ENCODE peak calls at places on chromosomes 13 and 19, in five cellular contexts. One of them, this sample, is unnamed.

GRCh38 chr13:50357586-50358118 is 342.4 kb downstream of the KCNRG start:
- DNase-seq in foreskin fibroblast: peak; percentile 86
- DNase-seq in psoas muscle: no peak
- DNase-seq in cardiac fibroblast: peak; percentile 88
- DNase-seq in SK-N-MC: no peak
- DNase-seq in this sample: peak; percentile 94

GRCh38 chr19:988081-988480 is 3.9 kb downstream of the WDR18 start:
- DNase-seq in foreskin fibroblast: no peak
- DNase-seq in cardiac fibroblast: no peak
- DNase-seq in SK-N-MC: no peak
- DNase-seq in psoas muscle: no peak
- DNase-seq in this sample: no peak

GRCh38 chr19:10353793-10354391 is 14.5 kb upstream of the ICAM3 start:
- DNase-seq in psoas muscle: peak; percentile 85
- DNase-seq in SK-N-MC: no peak
- DNase-seq in cardiac fibroblast: peak; percentile 46
- DNase-seq in foreskin fibroblast: peak; percentile 33
- DNase-seq in this sample: no peak

GRCh38 chr19:48676487-48676886 is 3.7 kb upstream of the NTN5 start:
- DNase-seq in psoas muscle: no peak
- DNase-seq in SK-N-MC: no peak
- DNase-seq in foreskin fibroblast: no peak
- DNase-seq in cardiac fibroblast: no peak
- DNase-seq in this sample: no peak

GRCh38 chr13:26442541-26442940 is 114.9 kb upstream of the WASF3 start:
- DNase-seq in cardiac fibroblast: peak; percentile 75
- DNase-seq in foreskin fibroblast: peak; percentile 21
- DNase-seq in SK-N-MC: no peak
- DNase-seq in psoas muscle: no peak
- DNase-seq in this sample: peak; percentile 29

GRCh38 chr13:79776538-79776937 is 295.6 kb downstream of the NDFIP2 start:
- DNase-seq in psoas muscle: no peak
- DNase-seq in cardiac fibroblast: peak; percentile 23
- DNase-seq in SK-N-MC: no peak
- DNase-seq in foreskin fibroblast: peak; percentile 68
- DNase-seq in this sample: peak; percentile 15

GRCh38 chr13:45370922-45371406 is 30.0 kb upstream of the TPT1 start:
- DNase-seq in cardiac fibroblast: peak; percentile 74
- DNase-seq in psoas muscle: peak; percentile 87
- DNase-seq in foreskin fibroblast: peak; percentile 86
- DNase-seq in SK-N-MC: peak; percentile 16
- DNase-seq in this sample: no peak

GRCh38 chr13:112725346-112726017 is 35.6 kb downstream of the ATP11A start:
- DNase-seq in foreskin fibroblast: no peak
- DNase-seq in cardiac fibroblast: peak; percentile 12
- DNase-seq in psoas muscle: peak; percentile 84
- DNase-seq in SK-N-MC: no peak
- DNase-seq in this sample: peak; percentile 50

GRCh38 chr13:110156186-110157065 is 150.5 kb downstream of the COL4A1 start:
- DNase-seq in psoas muscle: no peak
- DNase-seq in SK-N-MC: no peak
- DNase-seq in cardiac fibroblast: no peak
- DNase-seq in foreskin fibroblast: peak; percentile 18
- DNase-seq in this sample: no peak

GRCh38 chr13:53191091-53191490 is 162.5 kb downstream of the OLFM4 start:
- DNase-seq in cardiac fibroblast: peak; percentile 20
- DNase-seq in foreskin fibroblast: no peak
- DNase-seq in SK-N-MC: no peak
- DNase-seq in psoas muscle: no peak
- DNase-seq in this sample: peak; percentile 81

GRCh38 chr19:11390933-11391680 is 7.0 kb upstream of the EPOR start:
- DNase-seq in cardiac fibroblast: no peak
- DNase-seq in SK-N-MC: no peak
- DNase-seq in foreskin fibroblast: no peak
- DNase-seq in psoas muscle: no peak
- DNase-seq in this sample: no peak

GRCh38 chr13:50810468-50810867 is 33.0 kb downstream of the DLEU7 start:
- DNase-seq in SK-N-MC: no peak
- DNase-seq in foreskin fibroblast: no peak
- DNase-seq in cardiac fibroblast: no peak
- DNase-seq in psoas muscle: no peak
- DNase-seq in this sample: no peak

GRCh38 chr13:40535345-40535836 is 131.1 kb downstream of the FOXO1 start:
- DNase-seq in cardiac fibroblast: no peak
- DNase-seq in psoas muscle: peak; percentile 70
- DNase-seq in foreskin fibroblast: no peak
- DNase-seq in SK-N-MC: no peak
- DNase-seq in this sample: no peak

GRCh38 chr19:30853036-30853435 is 480.9 kb downstream of the ZNF536 start:
- DNase-seq in foreskin fibroblast: no peak
- DNase-seq in psoas muscle: no peak
- DNase-seq in SK-N-MC: no peak
- DNase-seq in cardiac fibroblast: no peak
- DNase-seq in this sample: no peak

GRCh38 chr19:2668188-2668763 is 34.2 kb downstream of the GNG7 start:
- DNase-seq in foreskin fibroblast: no peak
- DNase-seq in SK-N-MC: no peak
- DNase-seq in psoas muscle: no peak
- DNase-seq in cardiac fibroblast: no peak
- DNase-seq in this sample: no peak
- H3K4me3 ChIP-seq in foreskin fibroblast: no peak overlapping the region
- H3K4me3 ChIP-seq in SK-N-MC: no peak overlapping the region
- H3K4me3 ChIP-seq in psoas muscle: no peak overlapping the region
- H3K4me3 ChIP-seq in cardiac fibroblast: no peak overlapping the region
- H3K4me3 ChIP-seq in this sample: no peak overlapping the region

GRCh38 chr19:45645631-45646344 is 6.6 kb upstream of the EML2 start:
- DNase-seq in SK-N-MC: no peak
- DNase-seq in psoas muscle: peak; percentile 86
- DNase-seq in cardiac fibroblast: peak; percentile 89
- DNase-seq in foreskin fibroblast: peak; percentile 91
- DNase-seq in this sample: peak; percentile 65

GRCh38 chr19:45643024-45643926 is 4.1 kb upstream of the EML2 start:
- DNase-seq in SK-N-MC: no peak
- DNase-seq in psoas muscle: peak; percentile 91
- DNase-seq in cardiac fibroblast: peak; percentile 87
- DNase-seq in foreskin fibroblast: peak; percentile 88
- DNase-seq in this sample: peak; percentile 59

GRCh38 chr19:45643927-45644771 is 5.0 kb upstream of the EML2 start:
- DNase-seq in cardiac fibroblast: no peak
- DNase-seq in foreskin fibroblast: no peak
- DNase-seq in SK-N-MC: no peak
- DNase-seq in psoas muscle: no peak
- DNase-seq in this sample: no peak

GRCh38 chr19:45645068-45645630 is 6.0 kb upstream of the EML2 start:
- DNase-seq in psoas muscle: peak; percentile 57
- DNase-seq in SK-N-MC: no peak
- DNase-seq in cardiac fibroblast: no peak
- DNase-seq in foreskin fibroblast: no peak
- DNase-seq in this sample: no peak

DNA sequence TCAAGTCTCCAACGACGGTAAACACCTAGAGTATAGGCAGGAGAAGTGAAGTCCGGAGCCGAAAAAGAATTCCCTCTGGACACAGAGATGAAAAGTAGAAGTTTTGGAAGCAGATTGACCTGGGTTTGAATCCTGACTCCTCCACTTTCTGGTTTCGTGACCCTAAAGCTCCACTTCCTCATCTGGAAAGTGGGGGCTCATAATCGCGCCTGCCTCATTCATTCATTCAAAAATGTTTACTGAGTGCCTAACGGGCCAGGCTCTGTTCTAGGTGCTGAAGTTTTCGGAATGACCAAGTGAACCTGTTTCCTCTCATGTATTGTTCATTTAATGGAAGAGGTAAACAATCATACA is 7.1 kb upstream of the EML2 start:
- DNase-seq in cardiac fibroblast: no peak
- DNase-seq in psoas muscle: no peak
- DNase-seq in SK-N-MC: no peak
- DNase-seq in foreskin fibroblast: peak; percentile 30
- DNase-seq in this sample: no peak
- H3K4me3 ChIP-seq in cardiac fibroblast: peak overlapping the region; percentile 48
- H3K4me3 ChIP-seq in psoas muscle: peak overlapping the region; percentile 56
- H3K4me3 ChIP-seq in SK-N-MC: peak overlapping the region; percentile 76
- H3K4me3 ChIP-seq in foreskin fibroblast: peak overlapping the region; percentile 48
- H3K4me3 ChIP-seq in this sample: no peak overlapping the region

GRCh38 chr19:42421101-42421500 is 6.1 kb downstream of the LIPE start:
- DNase-seq in psoas muscle: no peak
- DNase-seq in SK-N-MC: no peak
- DNase-seq in foreskin fibroblast: no peak
- DNase-seq in cardiac fibroblast: no peak
- DNase-seq in this sample: no peak
- H3K4me3 ChIP-seq in psoas muscle: no peak overlapping the region
- H3K4me3 ChIP-seq in SK-N-MC: no peak overlapping the region
- H3K4me3 ChIP-seq in foreskin fibroblast: no peak overlapping the region
- H3K4me3 ChIP-seq in cardiac fibroblast: no peak overlapping the region
- H3K4me3 ChIP-seq in this sample: no peak overlapping the region

GRCh38 chr19:56842421-56842820 is 1.9 kb upstream of the PEG3 start:
- DNase-seq in foreskin fibroblast: no peak
- DNase-seq in cardiac fibroblast: no peak
- DNase-seq in psoas muscle: no peak
- DNase-seq in SK-N-MC: no peak
- DNase-seq in this sample: no peak
- H3K4me3 ChIP-seq in foreskin fibroblast: no peak overlapping the region
- H3K4me3 ChIP-seq in cardiac fibroblast: no peak overlapping the region
- H3K4me3 ChIP-seq in psoas muscle: no peak overlapping the region
- H3K4me3 ChIP-seq in SK-N-MC: no peak overlapping the region
- H3K4me3 ChIP-seq in this sample: no peak overlapping the region

DNA sequence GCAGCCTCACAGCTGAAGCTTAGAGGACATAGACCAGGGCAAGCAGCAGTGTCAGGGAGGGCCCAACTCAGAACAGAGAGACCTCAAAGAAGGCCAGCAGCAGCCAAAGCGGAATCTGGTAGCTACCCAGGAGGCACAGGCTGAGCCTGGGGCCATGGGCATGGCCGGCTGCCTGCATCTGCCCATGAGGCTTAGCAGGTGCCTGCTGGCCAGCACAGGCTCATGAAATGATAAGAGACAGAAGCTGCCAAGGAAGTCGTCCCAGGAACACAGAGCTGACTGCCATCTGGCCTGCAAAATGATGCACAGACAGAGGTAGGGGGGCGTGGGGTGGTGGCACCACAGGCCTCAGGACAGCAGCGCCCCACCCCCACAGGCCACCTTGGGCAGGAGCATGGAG is 29.2 kb downstream of the TUBA3C start:
- DNase-seq in SK-N-MC: no peak
- DNase-seq in cardiac fibroblast: no peak
- DNase-seq in foreskin fibroblast: no peak
- DNase-seq in psoas muscle: no peak
- DNase-seq in this sample: no peak
- H3K4me3 ChIP-seq in SK-N-MC: no peak overlapping the region
- H3K4me3 ChIP-seq in cardiac fibroblast: no peak overlapping the region
- H3K4me3 ChIP-seq in foreskin fibroblast: no peak overlapping the region
- H3K4me3 ChIP-seq in psoas muscle: no peak overlapping the region
- H3K4me3 ChIP-seq in this sample: no peak overlapping the region

GRCh38 chr19:58009666-58010301 is 7.2 kb upstream of the ZNF606 start:
- DNase-seq in SK-N-MC: peak; percentile 12
- DNase-seq in cardiac fibroblast: peak; percentile 85
- DNase-seq in psoas muscle: peak; percentile 76
- DNase-seq in foreskin fibroblast: peak; percentile 96
- DNase-seq in this sample: peak; percentile 75
- H3K4me3 ChIP-seq in SK-N-MC: peak overlapping the region; percentile 78
- H3K4me3 ChIP-seq in cardiac fibroblast: peak overlapping the region; percentile 42
- H3K4me3 ChIP-seq in psoas muscle: peak overlapping the region; percentile 44
- H3K4me3 ChIP-seq in foreskin fibroblast: peak overlapping the region; percentile 51
- H3K4me3 ChIP-seq in this sample: peak overlapping the region; percentile 66